ENCODE peak calls at places on chromosomes 13 and 19, in nine cellular contexts. I, K, Q, E, J, X, P, L and R are unnamed samples. For H3K4me1, the result is how much of the 10 kb centered on the place peaks cover.

GRCh38 chr13:50787316-50788195 is 55.9 kb downstream of the DLEU7 start:
- DNase-seq in I (no peak), K (peak), Q (no peak), E (no peak), J (no peak), X (no peak), P (no peak), L (no peak), R (no peak)

GRCh38 chr13:85543144-85543543 is 256.1 kb downstream of the SLITRK6 start:
- DNase-seq in I (no peak), K (no peak), Q (no peak), E (no peak), J (no peak), X (no peak), P (no peak), L (no peak), R (no peak)

GRCh38 chr13:75935805-75936204 is 299.7 kb downstream of the LMO7 start:
- DNase-seq in I (no peak), K (peak), Q (no peak), E (no peak), J (no peak), X (no peak), P (no peak), L (no peak), R (no peak)

GRCh38 chr13:46324976-46325375 is 62.1 kb downstream of the RUBCNL start:
- DNase-seq in I (no peak), K (no peak), Q (no peak), E (no peak), J (no peak), X (no peak), P (no peak), L (no peak), R (no peak)

GRCh38 chr19:40592170-40592569 is 9.0 kb upstream of the LTBP4 start:
- DNase-seq in I (peak), K (no peak), Q (no peak), E (peak), J (no peak), X (no peak), P (peak), L (no peak), R (no peak)

GRCh38 chr13:113493315-113493951 is 2.9 kb upstream of the DCUN1D2 start:
- DNase-seq in I (peak), K (no peak), Q (no peak), E (no peak), J (no peak), X (no peak), P (peak), L (no peak), R (no peak)

GRCh38 chr19:16673226-16673625 is 12.3 kb downstream of the TMEM38A start:
- DNase-seq in I (no peak), K (no peak), Q (no peak), E (no peak), J (no peak), X (no peak), P (no peak), L (no peak), R (no peak)

GRCh38 chr13:29752175-29752574 is 98.2 kb downstream of the UBL3 start:
- DNase-seq in I (no peak), K (no peak), Q (no peak), E (no peak), J (no peak), X (no peak), P (no peak), L (no peak), R (no peak)

GRCh38 chr13:52954838-52955237 is 73.8 kb upstream of the OLFM4 start:
- DNase-seq in I (no peak), K (peak), Q (no peak), E (no peak), J (no peak), X (no peak), P (no peak), L (no peak), R (no peak)

GRCh38 chr13:108917581-108917980 is 288.2 kb downstream of the MYO16 start:
- DNase-seq in I (no peak), K (no peak), Q (no peak), E (no peak), J (no peak), X (no peak), P (no peak), L (no peak), R (no peak)

GRCh38 chr19:33404916-33405315 is 31.4 kb downstream of the CEBPG start:
- DNase-seq in I (no peak), K (no peak), Q (no peak), E (no peak), J (no peak), X (no peak), P (no peak), L (peak), R (peak)

GRCh38 chr19:40416918-40417713 is 3.9 kb upstream of the PRX start:
- DNase-seq in I (peak), K (no peak), Q (peak), E (no peak), J (no peak), X (peak), P (no peak), L (peak), R (no peak)

GRCh38 chr13:68099616-68100015 is 869.5 kb upstream of the PCDH9 start:
- DNase-seq in I (no peak), K (no peak), Q (no peak), E (no peak), J (no peak), X (no peak), P (no peak), L (no peak), R (no peak)

GRCh38 chr19:1357695-1358094 is 26.0 kb upstream of the NDUFS7 start:
- DNase-seq in I (no peak), K (peak), Q (no peak), E (no peak), J (no peak), X (no peak), P (no peak), L (no peak), R (no peak)

GRCh38 chr19:14536926-14537692 is 7.7 kb downstream of the TECR start:
- DNase-seq in I (no peak), K (peak), Q (peak), E (peak), J (no peak), X (no peak), P (peak), L (peak), R (peak)

GRCh38 chr19:14529254-14530004 is at the start of gene TECR:
- DNase-seq in I (peak), K (peak), Q (peak), E (peak), J (peak), X (peak), P (peak), L (peak), R (peak)

GRCh38 chr19:14530005-14530348 is 583 bp downstream of the TECR start:
- DNase-seq in I (no peak), K (no peak), Q (no peak), E (no peak), J (peak), X (no peak), P (no peak), L (peak), R (no peak)

GRCh38 chr19:14530505-14530904 is 1.1 kb downstream of the TECR start:
- DNase-seq in I (no peak), K (no peak), Q (no peak), E (no peak), J (no peak), X (no peak), P (no peak), L (no peak), R (no peak)

DNA sequence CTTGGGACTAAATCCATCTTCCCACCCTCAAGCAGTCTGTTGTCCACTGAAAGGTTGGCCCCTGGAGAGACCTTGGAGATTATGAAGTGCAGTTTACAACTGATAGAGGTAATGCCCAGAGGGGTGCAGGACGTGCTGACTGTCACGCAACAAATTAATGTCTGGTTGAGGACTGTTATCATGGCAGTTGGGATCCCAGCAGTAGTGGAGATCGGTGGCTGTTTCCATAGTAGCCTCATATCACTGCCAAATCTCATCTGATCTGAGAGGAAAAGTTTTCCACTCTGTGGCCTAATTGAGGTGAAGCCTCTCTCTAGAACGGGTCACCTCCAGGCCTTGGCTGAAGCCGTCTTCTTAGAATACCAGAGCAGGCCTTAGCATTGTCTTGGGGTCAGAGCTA is 4.1 kb downstream of the TECR start:
- DNase-seq in I (no peak), K (no peak), Q (no peak), E (peak), J (no peak), X (no peak), P (no peak), L (no peak), R (no peak)
- H3K4me1 ChIP-seq in I (under half), K (under half), Q (under half), E (under half), J (half or more), X (under half), P (under half), L (under half), R (under half)

GRCh38 chr13:38415233-38415632 is 65.6 kb downstream of the UFM1 start:
- DNase-seq in I (no peak), K (no peak), Q (no peak), E (no peak), J (no peak), X (no peak), P (no peak), L (peak), R (no peak)

GRCh38 chr13:38417241-38417640 is 67.6 kb downstream of the UFM1 start:
- DNase-seq in I (no peak), K (no peak), Q (no peak), E (no peak), J (no peak), X (no peak), P (no peak), L (no peak), R (no peak)

GRCh38 chr13:38418286-38418685 is 68.6 kb downstream of the UFM1 start:
- DNase-seq in I (no peak), K (no peak), Q (no peak), E (no peak), J (no peak), X (no peak), P (no peak), L (no peak), R (no peak)

GRCh38 chr13:38419312-38419873 is 69.7 kb downstream of the UFM1 start:
- DNase-seq in I (no peak), K (no peak), Q (no peak), E (no peak), J (no peak), X (no peak), P (no peak), L (no peak), R (no peak)

DNA sequence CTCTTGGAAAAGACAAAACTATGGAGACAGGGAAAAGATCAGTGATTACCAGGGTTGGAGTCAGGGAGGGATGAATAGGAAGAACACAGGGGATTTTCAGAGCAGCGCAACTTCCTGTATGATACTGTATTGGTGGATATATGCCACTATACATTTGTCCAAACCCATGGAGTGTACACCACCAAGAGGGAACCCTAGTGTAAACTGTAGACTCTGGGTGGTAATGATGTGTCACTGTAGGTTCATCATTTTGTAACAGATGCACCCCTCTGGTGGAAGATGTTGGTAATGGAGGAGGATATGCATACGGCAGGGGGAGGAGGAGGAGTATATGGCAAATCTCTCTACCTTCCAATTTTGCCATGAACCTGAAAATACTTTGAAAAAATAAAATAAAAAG is 68.1 kb downstream of the UFM1 start:
- DNase-seq in I (peak), K (no peak), Q (no peak), E (peak), J (no peak), X (peak), P (no peak), L (no peak), R (no peak)
- TF ChIP-seq EP300 in I (no peak), K (no peak), Q (no peak), E (no peak), J (no peak), X (no peak), P (no peak), L (no peak), R (no peak)

GRCh38 chr19:5864725-5865486 is 5.4 kb downstream of the FUT5 start:
- DNase-seq in I (no peak), K (no peak), Q (no peak), E (peak), J (no peak), X (no peak), P (no peak), L (no peak), R (no peak)
- TF ChIP-seq CTCF in I (no peak), K (no peak), Q (no peak), E (peak), J (no peak), X (peak), P (no peak), L (no peak), R (no peak)

GRCh38 chr19:13031917-13032623 is 36.8 kb downstream of the NFIX start:
- DNase-seq in I (peak), K (no peak), Q (no peak), E (no peak), J (no peak), X (peak), P (no peak), L (no peak), R (no peak)
- H3K4me1 ChIP-seq in I (half or more), K (under half), Q (half or more), E (under half), J (half or more), X (under half), P (under half), L (half or more), R (under half)

GRCh38 chr19:47494211-47494547 is 10.2 kb upstream of the KPTN start:
- DNase-seq in I (no peak), K (no peak), Q (no peak), E (peak), J (no peak), X (no peak), P (no peak), L (no peak), R (no peak)

GRCh38 chr19:47493378-47494210 is 9.6 kb upstream of the KPTN start:
- DNase-seq in I (no peak), K (no peak), Q (no peak), E (no peak), J (no peak), X (no peak), P (no peak), L (no peak), R (no peak)

GRCh38 chr19:47497073-47497766 is 13.2 kb upstream of the KPTN start:
- DNase-seq in I (no peak), K (no peak), Q (no peak), E (no peak), J (no peak), X (no peak), P (no peak), L (no peak), R (no peak)

GRCh38 chr19:47494729-47495128 is 10.7 kb upstream of the KPTN start:
- DNase-seq in I (no peak), K (no peak), Q (no peak), E (peak), J (no peak), X (no peak), P (no peak), L (no peak), R (no peak)

DNA sequence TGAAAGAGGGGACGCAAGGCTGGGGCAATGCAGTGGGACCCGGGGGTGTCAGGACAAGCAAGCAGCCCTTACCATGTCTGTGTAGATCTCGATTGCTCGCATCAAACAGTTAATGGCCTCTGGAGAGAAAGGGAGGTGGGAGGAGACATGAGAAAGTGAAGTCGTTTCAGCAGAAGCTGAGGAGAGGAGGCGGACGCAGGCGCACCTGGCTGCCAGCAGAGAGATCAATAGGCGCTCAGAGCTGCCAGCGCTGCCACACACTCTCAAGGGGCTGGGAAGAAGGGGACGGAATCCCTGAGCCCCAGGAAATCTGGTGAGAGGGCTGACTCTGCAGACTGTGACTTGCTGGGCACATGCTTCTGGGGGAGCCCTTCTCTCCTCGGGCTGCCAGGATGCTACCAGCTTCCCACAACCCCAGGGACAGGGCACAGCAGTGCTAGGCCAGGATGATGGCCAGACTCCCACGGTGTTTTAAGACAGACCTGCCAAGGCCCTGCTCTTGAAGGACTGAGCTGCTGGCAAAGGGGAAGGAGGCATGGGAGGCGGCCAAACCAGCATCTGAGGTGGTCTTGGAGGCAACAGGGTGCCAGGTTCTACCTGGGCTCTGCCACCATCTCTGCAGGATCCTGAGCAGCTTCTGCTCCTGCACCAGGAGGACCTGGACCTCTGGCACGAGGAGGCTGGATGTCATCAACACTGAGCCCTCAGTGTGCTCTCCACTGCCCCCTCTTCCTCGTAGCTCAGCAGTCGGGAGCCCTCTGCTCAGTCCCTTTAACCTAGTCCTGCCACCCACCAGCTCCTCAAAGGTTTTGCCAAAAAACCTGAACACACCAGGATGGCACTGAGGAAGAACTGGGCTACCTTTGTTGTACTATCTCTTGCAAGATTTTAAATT is 11.7 kb upstream of the KPTN start:
- DNase-seq in I (no peak), K (no peak), Q (no peak), E (no peak), J (no peak), X (no peak), P (no peak), L (no peak), R (no peak)
- TF ChIP-seq EP300 in I (no peak), K (no peak), Q (no peak), E (no peak), J (no peak), X (no peak), P (no peak), L (no peak), R (no peak)

GRCh38 chr13:41196011-41196410 is 1.6 kb upstream of the KBTBD7 start:
- DNase-seq in I (no peak), K (no peak), Q (no peak), E (peak), J (no peak), X (no peak), P (no peak), L (no peak), R (no peak)

GRCh38 chr13:41193919-41194824 is at the start of gene KBTBD7:
- DNase-seq in I (peak), K (peak), Q (peak), E (peak), J (peak), X (peak), P (peak), L (peak), R (peak)

GRCh38 chr13:41199061-41199460 is 4.7 kb upstream of the KBTBD7 start:
- DNase-seq in I (no peak), K (no peak), Q (no peak), E (no peak), J (no peak), X (no peak), P (no peak), L (no peak), R (no peak)

GRCh38 chr13:41199526-41199925 is 5.2 kb upstream of the KBTBD7 start:
- DNase-seq in I (no peak), K (no peak), Q (no peak), E (no peak), J (no peak), X (no peak), P (no peak), L (no peak), R (no peak)

DNA sequence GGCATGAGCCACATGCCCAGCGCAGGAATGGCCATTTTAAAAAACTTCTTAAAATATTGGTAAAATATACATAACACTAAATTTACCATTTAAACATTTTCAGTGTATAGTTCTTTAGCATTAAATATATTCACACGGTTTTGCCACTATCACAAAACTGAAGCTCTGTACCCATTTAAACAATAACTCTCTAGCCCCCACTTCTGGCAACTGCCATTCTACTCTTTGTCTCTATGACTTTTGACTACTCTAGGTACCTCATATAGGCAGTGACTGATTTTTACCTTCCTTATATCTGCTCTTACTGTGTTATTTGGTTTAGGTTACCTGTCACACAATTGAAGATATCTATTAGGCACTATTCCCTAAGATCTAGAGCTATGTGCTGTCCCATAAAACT is 2.3 kb upstream of the KBTBD7 start:
- DNase-seq in I (peak), K (no peak), Q (no peak), E (no peak), J (no peak), X (no peak), P (no peak), L (no peak), R (no peak)
- TF ChIP-seq CTCF in I (peak), K (peak), Q (no peak), E (peak), J (no peak), X (no peak), P (peak), L (no peak), R (no peak)